ENCODE peak calls at places on chromosomes 4 and X, in four cellular contexts. One of them, this sample, is unnamed.

GRCh38 chr4:76233967-76234678 is 17.4 kb upstream of the FAM47E start:
- DNase-seq in uterus: no peak
- DNase-seq in caudate nucleus: no peak
- DNase-seq in IMR-90: no peak
- DNase-seq in this sample: no peak

GRCh38 chrX:136086521-136086920 is 60.8 kb upstream of the FHL1 start:
- DNase-seq in uterus: no peak
- DNase-seq in caudate nucleus: no peak
- DNase-seq in IMR-90: peak
- DNase-seq in this sample: no peak

GRCh38 chrX:129522184-129523059 is 868 bp downstream of the SMARCA1 start:
- DNase-seq in uterus: peak
- DNase-seq in caudate nucleus: peak
- DNase-seq in IMR-90: peak
- DNase-seq in this sample: peak

GRCh38 chr4:119300388-119301131 is 21.4 kb downstream of the FABP2 start:
- DNase-seq in uterus: peak
- DNase-seq in caudate nucleus: no peak
- DNase-seq in IMR-90: peak
- DNase-seq in this sample: peak

GRCh38 chr4:153467897-153468262 is 1.7 kb downstream of the TMEM131L start:
- DNase-seq in uterus: no peak
- DNase-seq in caudate nucleus: no peak
- DNase-seq in IMR-90: no peak
- DNase-seq in this sample: no peak

GRCh38 chr4:155799106-155799793 is 40.4 kb downstream of the GUCY1B1 start:
- DNase-seq in uterus: no peak
- DNase-seq in caudate nucleus: no peak
- DNase-seq in IMR-90: peak
- DNase-seq in this sample: no peak

GRCh38 chr4:13445841-13446790 is 38.0 kb downstream of the RAB28 start:
- DNase-seq in uterus: no peak
- DNase-seq in caudate nucleus: no peak
- DNase-seq in IMR-90: no peak
- DNase-seq in this sample: no peak

GRCh38 chr4:152100378-152101201 is 339.8 kb upstream of the GATB start:
- DNase-seq in uterus: no peak
- DNase-seq in caudate nucleus: no peak
- DNase-seq in IMR-90: no peak
- DNase-seq in this sample: no peak

GRCh38 chr4:168688584-168688983 is 191.7 kb downstream of the PALLD start:
- DNase-seq in uterus: no peak
- DNase-seq in caudate nucleus: no peak
- DNase-seq in IMR-90: no peak
- DNase-seq in this sample: no peak

GRCh38 chrX:71809886-71810285 is 46.7 kb downstream of the CXorf49B start:
- DNase-seq in uterus: no peak
- DNase-seq in caudate nucleus: no peak
- DNase-seq in IMR-90: no peak
- DNase-seq in this sample: no peak

GRCh38 chrX:87664381-87664780 is 146.8 kb downstream of the KLHL4 start:
- DNase-seq in uterus: no peak
- DNase-seq in caudate nucleus: no peak
- DNase-seq in IMR-90: peak
- DNase-seq in this sample: no peak

GRCh38 chrX:135516376-135516775 is 4.1 kb upstream of the INTS6L start:
- DNase-seq in uterus: no peak
- DNase-seq in caudate nucleus: no peak
- DNase-seq in IMR-90: no peak
- DNase-seq in this sample: no peak

GRCh38 chrX:42992199-42992943 is 214.4 kb upstream of the PPP1R2C start:
- DNase-seq in uterus: no peak
- DNase-seq in caudate nucleus: no peak
- DNase-seq in IMR-90: no peak
- DNase-seq in this sample: no peak

GRCh38 chrX:84729809-84730208 is 227.6 kb upstream of the HDX start:
- DNase-seq in uterus: no peak
- DNase-seq in caudate nucleus: no peak
- DNase-seq in IMR-90: peak
- DNase-seq in this sample: no peak

GRCh38 chr4:148444296-148445070 is 2.3 kb upstream of the NR3C2 start:
- DNase-seq in uterus: peak
- DNase-seq in caudate nucleus: peak
- DNase-seq in IMR-90: no peak
- DNase-seq in this sample: no peak

GRCh38 chrX:135585153-135585552 is 64.7 kb downstream of the INTS6L start:
- DNase-seq in uterus: no peak
- DNase-seq in caudate nucleus: no peak
- DNase-seq in IMR-90: no peak
- DNase-seq in this sample: no peak

GRCh38 chr4:151035321-151035720 is 20.2 kb upstream of the LRBA start:
- DNase-seq in uterus: no peak
- DNase-seq in caudate nucleus: no peak
- DNase-seq in IMR-90: no peak
- DNase-seq in this sample: no peak

GRCh38 chr4:184949020-184949419 is 69.3 kb upstream of the HELT start:
- DNase-seq in uterus: no peak
- DNase-seq in caudate nucleus: no peak
- DNase-seq in IMR-90: no peak
- DNase-seq in this sample: no peak

GRCh38 chr4:83369825-83370639 is 35.4 kb upstream of the HPSE start:
- DNase-seq in uterus: no peak
- DNase-seq in caudate nucleus: no peak
- DNase-seq in IMR-90: peak
- DNase-seq in this sample: no peak

GRCh38 chrX:12360389-12360788 is 222.1 kb downstream of the FRMPD4 start:
- DNase-seq in uterus: no peak
- DNase-seq in caudate nucleus: no peak
- DNase-seq in IMR-90: peak
- DNase-seq in this sample: no peak

GRCh38 chr4:1474126-1475090 is 68.2 kb upstream of the NKX1-1 start:
- DNase-seq in uterus: peak
- DNase-seq in caudate nucleus: no peak
- DNase-seq in IMR-90: no peak
- DNase-seq in this sample: no peak

GRCh38 chrX:97210501-97210900 is 326.8 kb downstream of the RPA4 start:
- DNase-seq in uterus: no peak
- DNase-seq in caudate nucleus: no peak
- DNase-seq in IMR-90: no peak
- DNase-seq in this sample: no peak

GRCh38 chr4:11312389-11312788 is 116.3 kb downstream of the HS3ST1 start:
- DNase-seq in uterus: no peak
- DNase-seq in caudate nucleus: no peak
- DNase-seq in IMR-90: peak
- DNase-seq in this sample: no peak

GRCh38 chrX:54824722-54825121 is 17.2 kb downstream of the MAGED2 start:
- DNase-seq in uterus: no peak
- DNase-seq in caudate nucleus: no peak
- DNase-seq in IMR-90: no peak
- DNase-seq in this sample: no peak

GRCh38 chrX:74383611-74384010 is 37.7 kb upstream of the SLC16A2 start:
- DNase-seq in uterus: peak
- DNase-seq in caudate nucleus: peak
- DNase-seq in IMR-90: peak
- DNase-seq in this sample: peak

GRCh38 chr4:186265683-186266648 is at the start of gene F11:
- DNase-seq in uterus: no peak
- DNase-seq in caudate nucleus: no peak
- DNase-seq in IMR-90: no peak
- DNase-seq in this sample: no peak

GRCh38 chr4:176534566-176534965 is 214.8 kb downstream of the SPCS3 start:
- DNase-seq in uterus: no peak
- DNase-seq in caudate nucleus: no peak
- DNase-seq in IMR-90: peak
- DNase-seq in this sample: no peak

GRCh38 chr4:89739589-89739988 is 97.4 kb downstream of the SNCA start:
- DNase-seq in uterus: no peak
- DNase-seq in caudate nucleus: no peak
- DNase-seq in IMR-90: no peak
- DNase-seq in this sample: no peak

GRCh38 chr4:6692379-6692778 is 1.3 kb upstream of the S100P start:
- DNase-seq in uterus: no peak
- DNase-seq in caudate nucleus: no peak
- DNase-seq in IMR-90: no peak
- DNase-seq in this sample: no peak

GRCh38 chr4:63325140-63325539 is 1084.1 kb downstream of the TECRL start:
- DNase-seq in uterus: no peak
- DNase-seq in caudate nucleus: no peak
- DNase-seq in IMR-90: no peak
- DNase-seq in this sample: no peak

GRCh38 chr4:100095729-100096595 is 94.3 kb downstream of the DDIT4L start:
- DNase-seq in uterus: peak
- DNase-seq in caudate nucleus: peak
- DNase-seq in IMR-90: peak
- DNase-seq in this sample: peak

GRCh38 chrX:8743126-8743732 is 11.3 kb upstream of the ANOS1 start:
- DNase-seq in uterus: no peak
- DNase-seq in caudate nucleus: no peak
- DNase-seq in IMR-90: peak
- DNase-seq in this sample: peak

DNA sequence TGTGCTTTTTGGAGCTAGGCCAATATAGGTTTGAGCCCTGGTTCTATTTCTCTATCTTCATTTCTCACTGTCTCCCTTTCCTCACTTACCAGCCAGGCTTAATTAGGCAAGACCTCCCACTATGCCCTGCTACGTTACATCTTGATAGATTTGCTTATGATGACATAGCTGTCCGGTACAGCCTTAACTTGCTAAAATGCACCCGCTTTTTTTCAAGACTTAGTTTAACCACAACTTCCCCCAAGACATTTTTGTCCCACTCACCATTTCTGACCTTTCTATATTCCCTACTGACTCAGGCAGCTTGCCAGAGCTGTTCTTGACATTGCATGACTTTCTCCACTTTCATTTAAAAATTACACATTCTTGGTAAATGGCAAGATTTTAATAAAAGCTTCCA is 152.6 kb downstream of the MID1 start:
- DNase-seq in uterus: no peak
- DNase-seq in caudate nucleus: no peak
- DNase-seq in IMR-90: peak
- DNase-seq in this sample: no peak
- H3K27ac ChIP-seq in uterus: no peak
- H3K27ac ChIP-seq in caudate nucleus: no peak
- H3K27ac ChIP-seq in IMR-90: peak
- H3K27ac ChIP-seq in this sample: no peak

DNA sequence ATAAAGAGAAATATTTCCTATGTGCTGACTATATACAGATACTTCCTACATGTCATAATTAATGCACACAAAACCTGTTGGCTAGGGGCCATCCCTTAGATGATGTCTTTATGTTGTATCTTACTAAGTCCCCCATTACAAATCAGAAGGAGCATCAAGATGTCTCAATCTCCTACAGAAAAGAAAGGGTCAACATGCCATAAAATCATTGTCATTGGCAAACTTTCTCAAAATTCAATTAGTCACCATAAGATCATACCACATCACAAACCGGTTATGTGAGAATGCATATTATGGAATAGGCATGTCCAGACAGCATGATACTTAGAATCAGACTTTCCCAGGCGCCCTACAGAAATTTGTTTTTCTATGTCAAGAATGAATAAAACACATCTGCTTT is 175.2 kb upstream of the TET2 start:
- DNase-seq in uterus: no peak
- DNase-seq in caudate nucleus: no peak
- DNase-seq in IMR-90: no peak
- DNase-seq in this sample: no peak
- H3K27ac ChIP-seq in uterus: no peak
- H3K27ac ChIP-seq in caudate nucleus: no peak
- H3K27ac ChIP-seq in IMR-90: no peak
- H3K27ac ChIP-seq in this sample: no peak

GRCh38 chrX:153688071-153688470 is 345 bp downstream of the SLC6A8 start:
- DNase-seq in uterus: no peak
- DNase-seq in caudate nucleus: no peak
- DNase-seq in IMR-90: no peak
- DNase-seq in this sample: no peak
- H3K27ac ChIP-seq in uterus: no peak
- H3K27ac ChIP-seq in caudate nucleus: no peak
- H3K27ac ChIP-seq in IMR-90: no peak
- H3K27ac ChIP-seq in this sample: no peak

DNA sequence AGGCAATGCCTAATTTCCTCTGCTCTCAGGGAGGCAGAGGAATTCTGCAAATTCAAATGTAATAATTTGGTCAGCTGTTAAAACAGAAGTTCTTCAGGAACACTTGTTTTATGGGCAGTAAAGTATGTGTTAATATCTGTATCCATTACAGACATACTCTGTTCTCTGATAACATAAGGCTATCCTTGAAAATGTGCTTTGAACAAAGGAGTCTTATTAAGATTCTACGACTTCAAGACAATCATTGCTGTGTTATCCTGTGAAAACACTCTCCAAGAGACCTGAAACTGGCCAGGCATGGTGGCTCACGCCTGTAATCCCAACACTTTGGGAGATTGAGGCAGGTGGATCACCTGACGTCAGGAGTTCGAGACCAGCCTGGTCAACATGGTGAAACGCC is 1.9 kb upstream of the CFP start:
- DNase-seq in uterus: no peak
- DNase-seq in caudate nucleus: no peak
- DNase-seq in IMR-90: no peak
- DNase-seq in this sample: no peak
- H3K27ac ChIP-seq in uterus: no peak
- H3K27ac ChIP-seq in caudate nucleus: no peak
- H3K27ac ChIP-seq in IMR-90: no peak
- H3K27ac ChIP-seq in this sample: no peak

This sample was measured in tibial nerve.